ENCODE peak calls at places on chromosomes 2 and 18, in four cellular contexts. One of them, this sample, is unnamed. For H3K27me3, the result is how much of the 10 kb centered on the place peaks cover.

GRCh38 chr2:174835797-174836255 is 71.6 kb upstream of the CHRNA1 start:
- DNase-seq in ovary: no peak
- DNase-seq in left lung: no peak
- DNase-seq in MM.1S: no peak
- DNase-seq in this sample: no peak

GRCh38 chr2:121078869-121079268 is 206.1 kb downstream of the TFCP2L1 start:
- DNase-seq in left lung: no peak
- DNase-seq in MM.1S: no peak
- DNase-seq in ovary: no peak
- DNase-seq in this sample: no peak

GRCh38 chr18:21599585-21600525 is 649 bp downstream of the ESCO1 start:
- DNase-seq in MM.1S: peak
- DNase-seq in ovary: peak
- DNase-seq in left lung: no peak
- DNase-seq in this sample: peak

GRCh38 chr2:2875296-2875695 is 502.3 kb downstream of the EIPR1 start:
- DNase-seq in ovary: no peak
- DNase-seq in left lung: no peak
- DNase-seq in MM.1S: no peak
- DNase-seq in this sample: no peak

GRCh38 chr18:26470011-26470637 is 78.2 kb downstream of the KCTD1 start:
- DNase-seq in left lung: no peak
- DNase-seq in MM.1S: no peak
- DNase-seq in ovary: no peak
- DNase-seq in this sample: no peak

GRCh38 chr2:81304154-81304830 is 999.7 kb upstream of the LRRTM1 start:
- DNase-seq in ovary: no peak
- DNase-seq in MM.1S: no peak
- DNase-seq in left lung: no peak
- DNase-seq in this sample: no peak

GRCh38 chr2:191566347-191566746 is 111.6 kb upstream of the NABP1 start:
- DNase-seq in left lung: peak
- DNase-seq in MM.1S: peak
- DNase-seq in ovary: peak
- DNase-seq in this sample: peak

GRCh38 chr2:216328347-216328746 is 43.9 kb downstream of the MARCHF4 start:
- DNase-seq in left lung: no peak
- DNase-seq in MM.1S: no peak
- DNase-seq in ovary: no peak
- DNase-seq in this sample: no peak

GRCh38 chr2:70958759-70959158 is 19.7 kb upstream of the ANKRD53 start:
- DNase-seq in ovary: no peak
- DNase-seq in left lung: no peak
- DNase-seq in MM.1S: no peak
- DNase-seq in this sample: no peak

GRCh38 chr2:85496481-85496880 is 42.5 kb upstream of the MAT2A start:
- DNase-seq in ovary: no peak
- DNase-seq in MM.1S: no peak
- DNase-seq in left lung: no peak
- DNase-seq in this sample: no peak

GRCh38 chr2:119156891-119157773 is 1.4 kb downstream of the C1QL2 start:
- DNase-seq in left lung: no peak
- DNase-seq in ovary: no peak
- DNase-seq in MM.1S: no peak
- DNase-seq in this sample: no peak

GRCh38 chr2:41965886-41966285 is 81.9 kb upstream of the PKDCC start:
- DNase-seq in left lung: no peak
- DNase-seq in MM.1S: no peak
- DNase-seq in ovary: peak
- DNase-seq in this sample: no peak

GRCh38 chr2:72145658-72146329 is 1.9 kb downstream of the CYP26B1 start:
- DNase-seq in MM.1S: no peak
- DNase-seq in ovary: no peak
- DNase-seq in left lung: peak
- DNase-seq in this sample: no peak
- H3K27me3 ChIP-seq in MM.1S: under half
- H3K27me3 ChIP-seq in ovary: under half
- H3K27me3 ChIP-seq in left lung: half or more
- H3K27me3 ChIP-seq in this sample: half or more

GRCh38 chr2:204176306-204176705 is 239.7 kb downstream of the ICOS start:
- DNase-seq in left lung: no peak
- DNase-seq in ovary: no peak
- DNase-seq in MM.1S: no peak
- DNase-seq in this sample: no peak
- H3K27me3 ChIP-seq in left lung: under half
- H3K27me3 ChIP-seq in ovary: under half
- H3K27me3 ChIP-seq in MM.1S: under half
- H3K27me3 ChIP-seq in this sample: under half

GRCh38 chr2:132449868-132450267 is 33.3 kb downstream of the GPR39 start:
- DNase-seq in ovary: no peak
- DNase-seq in MM.1S: no peak
- DNase-seq in left lung: no peak
- DNase-seq in this sample: no peak

GRCh38 chr2:132448331-132448730 is 31.7 kb downstream of the GPR39 start:
- DNase-seq in ovary: no peak
- DNase-seq in left lung: no peak
- DNase-seq in MM.1S: no peak
- DNase-seq in this sample: no peak

GRCh38 chr2:132448771-132449170 is 32.2 kb downstream of the GPR39 start:
- DNase-seq in left lung: no peak
- DNase-seq in MM.1S: no peak
- DNase-seq in ovary: no peak
- DNase-seq in this sample: no peak

GRCh38 chr2:132443106-132443505 is 26.5 kb downstream of the GPR39 start:
- DNase-seq in MM.1S: no peak
- DNase-seq in left lung: no peak
- DNase-seq in ovary: no peak
- DNase-seq in this sample: no peak

GRCh38 chr2:132446460-132446859 is 29.9 kb downstream of the GPR39 start:
- DNase-seq in ovary: no peak
- DNase-seq in left lung: no peak
- DNase-seq in MM.1S: no peak
- DNase-seq in this sample: no peak
- H3K27me3 ChIP-seq in ovary: under half
- H3K27me3 ChIP-seq in left lung: under half
- H3K27me3 ChIP-seq in MM.1S: under half
- H3K27me3 ChIP-seq in this sample: under half

GRCh38 chr2:136077138-136077537 is 40.8 kb downstream of the CXCR4 start:
- DNase-seq in MM.1S: no peak
- DNase-seq in ovary: no peak
- DNase-seq in left lung: no peak
- DNase-seq in this sample: no peak

GRCh38 chr2:136075466-136075865 is 42.5 kb downstream of the CXCR4 start:
- DNase-seq in left lung: no peak
- DNase-seq in ovary: no peak
- DNase-seq in MM.1S: no peak
- DNase-seq in this sample: no peak

GRCh38 chr2:136085810-136086209 is 32.1 kb downstream of the CXCR4 start:
- DNase-seq in left lung: no peak
- DNase-seq in MM.1S: no peak
- DNase-seq in ovary: no peak
- DNase-seq in this sample: no peak

GRCh38 chr2:136081582-136082210 is 36.3 kb downstream of the CXCR4 start:
- DNase-seq in ovary: no peak
- DNase-seq in left lung: no peak
- DNase-seq in MM.1S: no peak
- DNase-seq in this sample: no peak

GRCh38 chr2:136080114-136080513 is 37.8 kb downstream of the CXCR4 start:
- DNase-seq in MM.1S: no peak
- DNase-seq in ovary: no peak
- DNase-seq in left lung: no peak
- DNase-seq in this sample: no peak
- H3K27me3 ChIP-seq in MM.1S: under half
- H3K27me3 ChIP-seq in ovary: under half
- H3K27me3 ChIP-seq in left lung: under half
- H3K27me3 ChIP-seq in this sample: under half

This sample was measured in lower lobe of right lung.